ENCODE peak calls at places on chromosomes 13 and 19, in eight cellular contexts. V, D, J, N, E, W, Z and H are unnamed samples.

GRCh38 chr19:35295792-35296462 is 4.0 kb downstream of the MAG start:
- ATAC-seq in E (no peak), D (peak), Z (peak), J (no peak), V (no peak), W (peak), N (peak), H (peak)

GRCh38 chr19:54133312-54133956 is 4.1 kb upstream of the CNOT3 start:
- ATAC-seq in J (no peak), E (peak), N (no peak), D (no peak), V (no peak), W (no peak), Z (no peak), H (no peak)

GRCh38 chr13:32829676-32830091 is 186.5 kb upstream of the KL start:
- ATAC-seq in W (no peak), Z (no peak), N (no peak), D (no peak), J (no peak), V (no peak), E (peak), H (peak)

GRCh38 chr19:44720945-44721344 is 22.0 kb downstream of the CEACAM16 start:
- ATAC-seq in W (no peak), D (no peak), V (no peak), Z (no peak), J (no peak), N (no peak), E (no peak), H (no peak)

GRCh38 chr19:42396248-42396541 is 6.1 kb upstream of the CNFN start:
- ATAC-seq in Z (no peak), E (no peak), N (no peak), V (peak), W (no peak), J (peak), D (no peak), H (no peak)

GRCh38 chr19:42512130-42512636 is 16.1 kb downstream of the CEACAM1 start:
- ATAC-seq in N (peak), J (no peak), V (no peak), Z (no peak), D (no peak), W (no peak), E (no peak), H (no peak)

GRCh38 chr13:113638806-113639205 is 19.2 kb downstream of the ATP4B start:
- ATAC-seq in E (no peak), J (no peak), N (no peak), Z (no peak), W (no peak), D (no peak), V (no peak), H (no peak)

GRCh38 chr13:23159587-23160240 is 21.1 kb upstream of the SGCG start:
- ATAC-seq in V (peak), Z (no peak), E (peak), W (no peak), J (peak), D (no peak), N (no peak), H (no peak)

GRCh38 chr13:100573121-100573520 is 15.5 kb downstream of the GGACT start:
- ATAC-seq in E (peak), Z (peak), D (peak), V (peak), J (peak), W (peak), N (peak), H (peak)

GRCh38 chr19:2250765-2251576 is 1.8 kb downstream of the AMH start:
- ATAC-seq in E (no peak), Z (no peak), D (no peak), V (no peak), N (no peak), J (no peak), W (peak), H (no peak)

GRCh38 chr13:36251528-36251927 is 37.2 kb upstream of the SOHLH2 start:
- ATAC-seq in N (no peak), Z (no peak), E (no peak), W (no peak), J (no peak), V (no peak), D (no peak), H (no peak)

GRCh38 chr13:25762795-25763377 is 288.9 kb downstream of the SHISA2 start:
- ATAC-seq in J (no peak), D (no peak), E (no peak), V (no peak), W (no peak), Z (no peak), N (no peak), H (no peak)

GRCh38 chr13:75442736-75443234 is 39.2 kb downstream of the TBC1D4 start:
- ATAC-seq in E (no peak), V (peak), Z (no peak), N (no peak), D (no peak), W (no peak), J (peak), H (no peak)

GRCh38 chr13:24997367-24997967 is 98.5 kb upstream of the PABPC3 start:
- ATAC-seq in V (no peak), N (no peak), J (no peak), Z (no peak), D (no peak), E (no peak), W (no peak), H (no peak)

GRCh38 chr13:32804673-32805260 is 211.5 kb upstream of the KL start:
- ATAC-seq in N (no peak), J (no peak), W (no peak), D (no peak), V (no peak), E (no peak), Z (no peak), H (no peak)

GRCh38 chr13:99666146-99666805 is 165.0 kb downstream of the TM9SF2 start:
- ATAC-seq in N (no peak), E (no peak), Z (no peak), D (no peak), J (no peak), W (no peak), V (no peak), H (no peak)

GRCh38 chr13:48275507-48275906 is 28.0 kb upstream of the RB1 start:
- ATAC-seq in D (no peak), N (no peak), W (no peak), Z (no peak), E (peak), J (no peak), V (no peak), H (no peak)

GRCh38 chr13:59497845-59498244 is 665.9 kb downstream of the DIAPH3 start:
- ATAC-seq in N (no peak), V (no peak), W (no peak), E (no peak), D (no peak), J (no peak), Z (no peak), H (no peak)

GRCh38 chr13:79382545-79383275 is 23.3 kb downstream of the RBM26 start:
- ATAC-seq in N (peak), E (peak), V (no peak), J (no peak), Z (peak), W (peak), D (peak), H (peak)

GRCh38 chr19:55146648-55147218 is 2.3 kb downstream of the TNNT1 start:
- ATAC-seq in Z (no peak), J (no peak), W (no peak), N (no peak), D (no peak), E (peak), V (peak), H (peak)

GRCh38 chr13:110463876-110464510 is 97.5 kb downstream of the RAB20 start:
- ATAC-seq in W (no peak), Z (peak), J (no peak), D (peak), V (peak), E (peak), N (no peak), H (peak)

GRCh38 chr19:38671654-38672053 is 24.2 kb downstream of the ACTN4 start:
- ATAC-seq in N (no peak), Z (no peak), E (no peak), D (no peak), J (no peak), V (peak), W (no peak), H (no peak)

GRCh38 chr19:44694184-44694579 is 4.8 kb upstream of the CEACAM16 start:
- ATAC-seq in D (no peak), Z (no peak), W (no peak), E (no peak), V (no peak), N (no peak), J (no peak), H (no peak)

GRCh38 chr19:1446713-1447564 is 3.0 kb upstream of the APC2 start:
- ATAC-seq in E (no peak), V (no peak), Z (no peak), N (no peak), J (no peak), W (no peak), D (no peak), H (no peak)

GRCh38 chr13:112131740-112132113 is 64.8 kb downstream of the SOX1 start:
- ATAC-seq in J (no peak), N (no peak), D (no peak), Z (no peak), W (no peak), E (no peak), V (no peak), H (no peak)

GRCh38 chr19:52237197-52237596 is 32.2 kb upstream of the ZNF766 start:
- ATAC-seq in Z (no peak), W (no peak), D (no peak), E (no peak), J (no peak), N (no peak), V (no peak), H (no peak)

GRCh38 chr13:46797468-46798237 is 692 bp upstream of the ESD start:
- ATAC-seq in W (no peak), J (peak), E (no peak), N (no peak), Z (no peak), D (no peak), V (no peak), H (no peak)

GRCh38 chr19:17468302-17469091 is 1.8 kb upstream of the SLC27A1 start:
- ATAC-seq in N (no peak), W (no peak), Z (no peak), J (peak), V (peak), E (no peak), D (no peak), H (no peak)